ENCODE peak calls at places on chromosomes 4 and X, in six cellular contexts. T is right lobe of liver, L is cardiac muscle cell, R is DND-41, U is SK-N-SH, Y is ovary. C is an unnamed sample. For H3K4me1, the result is how much of the 10 kb centered on the place peaks cover.

GRCh38 chr4:25743971-25744370 is 88.3 kb downstream of the SLC34A2 start:
- DNase-seq in R (no peak), Y (no peak), T (no peak), U (no peak), L (no peak), C (no peak)

GRCh38 chr4:82005153-82005552 is 368.6 kb downstream of the HNRNPD start:
- DNase-seq in L (no peak), U (no peak), T (no peak), R (no peak), Y (no peak), C (no peak)

GRCh38 chr4:5381981-5382441 is 326.3 kb downstream of the EVC2 start:
- DNase-seq in L (no peak), Y (no peak), T (no peak), R (no peak), U (no peak), C (no peak)

GRCh38 chr4:77044458-77045124 is 31.2 kb downstream of the CCNI start:
- DNase-seq in L (peak), R (no peak), Y (no peak), U (no peak), T (no peak), C (no peak)

GRCh38 chr4:156765277-156765676 is 206.3 kb downstream of the PDGFC start:
- DNase-seq in U (no peak), L (peak), R (no peak), Y (no peak), T (no peak), C (no peak)

GRCh38 chr4:18021470-18021719 is 160 bp downstream of the LCORL start:
- DNase-seq in U (peak), L (no peak), T (no peak), Y (no peak), R (no peak), C (no peak)

GRCh38 chr4:167222098-167222497 is 12.2 kb downstream of the SPOCK3 start:
- DNase-seq in R (no peak), T (no peak), L (no peak), Y (no peak), U (no peak), C (no peak)

GRCh38 chr4:173056271-173056670 is 112.3 kb upstream of the GALNT7 start:
- DNase-seq in T (no peak), U (no peak), L (no peak), Y (no peak), R (no peak), C (no peak)

GRCh38 chr4:20418865-20419451 is 167.3 kb downstream of the SLIT2 start:
- DNase-seq in Y (no peak), L (peak), U (peak), T (no peak), R (peak), C (no peak)

GRCh38 chrX:25344191-25344936 is 328.6 kb upstream of the ARX start:
- DNase-seq in U (no peak), L (no peak), Y (no peak), T (no peak), R (no peak), C (no peak)

GRCh38 chr4:142923619-142924018 is 77.5 kb upstream of the INPP4B start:
- DNase-seq in T (no peak), L (no peak), Y (no peak), U (no peak), R (no peak), C (no peak)

GRCh38 chrX:82224961-82225360 is 1023.1 kb downstream of the SH3BGRL start:
- DNase-seq in R (no peak), U (no peak), Y (no peak), T (no peak), L (no peak), C (no peak)

GRCh38 chr4:98686847-98687246 is 28.4 kb upstream of the TSPAN5 start:
- DNase-seq in U (no peak), T (no peak), Y (no peak), R (no peak), L (no peak), C (no peak)

GRCh38 chr4:23476514-23477090 is 413.2 kb downstream of the PPARGC1A start:
- DNase-seq in R (no peak), T (no peak), Y (no peak), L (no peak), U (no peak), C (no peak)

GRCh38 chr4:108068422-108068821 is 78.7 kb downstream of the HADH start:
- DNase-seq in T (no peak), U (no peak), L (peak), R (no peak), Y (no peak), C (no peak)

GRCh38 chr4:148302416-148302815 is 139.8 kb downstream of the NR3C2 start:
- DNase-seq in U (no peak), T (no peak), R (no peak), Y (no peak), L (no peak), C (no peak)

GRCh38 chrX:6810796-6811195 is 275.9 kb upstream of the VCX3A start:
- DNase-seq in U (no peak), R (no peak), Y (no peak), L (no peak), T (no peak), C (no peak)
- TF ChIP-seq CTCF in U (no peak), R (no peak), Y (no peak), L (no peak), T (no peak), C (no peak)

DNA sequence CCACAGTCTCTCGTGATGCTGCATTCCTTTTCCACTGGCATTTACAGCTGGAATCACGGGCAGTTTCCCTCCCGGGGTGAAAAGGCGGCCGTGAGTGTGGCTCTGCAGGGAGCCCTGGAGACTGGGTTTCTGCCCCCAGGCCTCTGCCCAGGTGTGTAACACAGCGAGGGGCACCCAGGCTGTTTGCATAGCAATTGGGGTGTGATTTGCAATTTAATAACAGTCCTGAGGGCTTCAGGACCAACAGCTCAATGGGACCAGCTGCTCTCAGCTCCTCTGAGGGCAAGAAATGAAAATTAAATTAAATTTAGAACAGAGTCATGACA is 99.0 kb upstream of the SHOX start:
- DNase-seq in L (no peak), U (no peak), Y (no peak), T (no peak), R (no peak), C (no peak)
- H3K4me1 ChIP-seq in L (under half), U (under half), Y (under half), T (under half), R (under half), C (under half)

DNA sequence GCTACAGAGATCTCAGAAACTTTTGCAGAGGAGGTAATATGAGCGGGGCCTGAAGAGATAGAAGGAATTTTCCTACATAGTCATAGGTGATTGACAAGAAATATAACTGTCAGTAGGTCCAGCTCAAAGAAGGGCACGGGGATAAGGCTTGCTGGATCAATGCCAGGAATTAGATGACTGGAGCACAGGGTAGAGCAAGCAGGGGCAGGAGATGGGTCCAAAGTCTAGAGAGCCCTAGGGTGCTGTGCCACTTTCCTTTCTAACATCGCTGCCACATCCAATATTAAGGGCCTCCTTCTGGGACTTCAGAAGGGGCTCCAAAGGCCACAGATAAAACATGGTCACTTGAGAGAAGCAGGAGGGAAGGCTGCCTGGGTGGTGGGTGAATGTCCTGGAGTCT is 402.2 kb downstream of the MID1IP1 start:
- DNase-seq in T (no peak), R (no peak), Y (no peak), U (no peak), L (no peak), C (no peak)
- TF ChIP-seq CTCF in T (no peak), R (no peak), Y (no peak), U (no peak), L (no peak), C (no peak)

DNA sequence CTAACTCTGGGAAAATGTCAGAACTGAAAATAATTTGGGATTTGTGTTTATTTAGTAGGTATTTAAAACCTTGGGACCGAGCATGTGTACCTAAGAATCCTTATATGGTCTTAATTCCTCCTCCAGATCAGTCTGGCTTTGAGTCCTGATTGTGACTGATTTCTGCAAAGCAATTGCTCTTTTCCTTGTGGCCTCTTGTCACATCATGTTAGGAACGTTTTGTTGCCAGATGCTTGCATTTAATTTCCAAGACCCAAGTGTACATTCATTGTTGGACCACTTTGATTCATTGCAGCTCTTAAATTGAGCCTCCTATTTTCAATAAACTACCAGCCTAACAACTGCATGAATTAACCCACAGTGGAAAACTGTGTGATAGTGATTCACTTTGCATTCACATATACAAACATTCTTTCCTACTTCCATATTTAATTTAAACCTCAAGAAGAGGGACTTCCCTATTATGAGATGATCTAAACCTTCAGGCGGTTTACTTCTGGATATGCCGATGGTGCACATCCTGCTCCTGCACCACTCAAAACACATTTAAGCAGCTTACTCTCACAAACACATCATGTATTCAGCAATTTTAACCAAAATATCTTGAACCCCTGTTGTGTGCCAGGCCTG is 118.4 kb downstream of the AFF1 start:
- DNase-seq in T (no peak), Y (no peak), U (no peak), L (no peak), R (no peak), C (no peak)
- H3K4me1 ChIP-seq in T (under half), Y (under half), U (under half), L (under half), R (under half), C (under half)

DNA sequence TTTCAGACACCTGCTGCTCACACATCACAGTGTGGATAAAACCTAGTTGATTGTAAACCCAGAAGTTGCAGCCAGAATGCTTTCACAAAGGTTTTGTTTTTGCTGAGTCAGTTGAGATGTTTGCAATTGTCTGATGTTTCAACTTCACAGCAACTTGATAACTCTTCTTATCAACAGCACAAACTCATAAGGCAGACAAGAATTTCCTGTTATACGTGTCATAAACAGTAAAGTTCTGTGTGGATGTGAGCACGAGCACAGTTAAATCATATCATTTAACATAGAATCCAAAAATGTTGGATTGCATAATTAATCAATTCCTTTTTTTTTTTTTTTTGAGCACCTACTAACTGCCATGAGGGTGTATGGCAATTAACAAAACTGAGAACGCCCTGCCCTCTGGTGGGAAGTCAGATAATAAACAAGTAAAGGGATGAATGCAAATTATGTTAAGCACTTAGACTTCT is 512.2 kb downstream of the PDHA2 start:
- DNase-seq in R (peak), T (no peak), Y (no peak), L (peak), U (peak), C (no peak)
- TF ChIP-seq CTCF in R (peak), T (no peak), Y (no peak), L (peak), U (peak), C (no peak)

DNA sequence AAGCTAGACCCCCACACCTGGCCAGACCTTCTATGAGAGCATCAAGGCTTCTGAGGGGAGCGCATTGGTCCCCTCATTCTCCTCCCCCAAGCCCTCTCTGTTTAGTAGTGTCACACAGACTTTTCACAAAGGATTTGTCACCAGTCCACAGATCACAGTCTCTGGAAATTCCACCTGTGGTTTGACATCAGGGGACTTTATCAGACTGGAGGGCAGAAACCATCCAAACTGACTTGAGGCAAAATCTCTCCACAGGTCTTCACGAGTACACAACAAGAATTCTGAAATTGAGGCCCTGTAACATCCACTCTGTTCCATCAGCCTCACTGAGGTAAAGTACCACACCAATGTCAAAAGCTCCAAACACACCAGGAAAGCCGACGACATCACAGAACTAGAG is 112.5 kb downstream of the SH3KBP1 start:
- DNase-seq in T (no peak), R (peak), U (no peak), L (no peak), Y (no peak), C (no peak)
- H3K4me1 ChIP-seq in T (under half), R (half or more), U (under half), L (under half), Y (under half), C (under half)

C was measured in esophagus squamous epithelium.